ENCODE peak calls at places on chromosomes 13 and 19, in five cellular contexts. One of them, this sample, is unnamed.

GRCh38 chr19:7888145-7888825 is at the start of gene LRRC8E:
- DNase-seq in suprapubic skin: peak; percentile 69
- DNase-seq in HepG2: peak; percentile 59
- DNase-seq in breast epithelium: no peak
- DNase-seq in Panc1: no peak
- DNase-seq in this sample: no peak

GRCh38 chr19:17757125-17757524 is 5.8 kb downstream of the FCHO1 start:
- DNase-seq in suprapubic skin: no peak
- DNase-seq in breast epithelium: peak; percentile 45
- DNase-seq in HepG2: no peak
- DNase-seq in Panc1: no peak
- DNase-seq in this sample: no peak

GRCh38 chr13:73248711-73249580 is 190.1 kb downstream of the KLF5 start:
- DNase-seq in Panc1: no peak
- DNase-seq in breast epithelium: peak; percentile 74
- DNase-seq in HepG2: no peak
- DNase-seq in suprapubic skin: no peak
- DNase-seq in this sample: no peak

GRCh38 chr13:54241719-54242118 is 1213.1 kb downstream of the OLFM4 start:
- DNase-seq in breast epithelium: no peak
- DNase-seq in suprapubic skin: no peak
- DNase-seq in Panc1: no peak
- DNase-seq in HepG2: no peak
- DNase-seq in this sample: no peak

GRCh38 chr19:30046522-30046921 is 104.5 kb downstream of the URI1 start:
- DNase-seq in suprapubic skin: no peak
- DNase-seq in HepG2: no peak
- DNase-seq in breast epithelium: no peak
- DNase-seq in Panc1: peak; percentile 4
- DNase-seq in this sample: no peak

GRCh38 chr19:583198-583967 is 6.3 kb upstream of the HCN2 start:
- DNase-seq in Panc1: no peak
- DNase-seq in HepG2: no peak
- DNase-seq in breast epithelium: no peak
- DNase-seq in suprapubic skin: peak; percentile 59
- DNase-seq in this sample: no peak

GRCh38 chr19:45110811-45111210 is 17.8 kb downstream of the PPP1R37 start:
- DNase-seq in suprapubic skin: no peak
- DNase-seq in Panc1: no peak
- DNase-seq in breast epithelium: no peak
- DNase-seq in HepG2: no peak
- DNase-seq in this sample: no peak

GRCh38 chr13:112887151-112887550 is 81.9 kb upstream of the MCF2L start:
- DNase-seq in suprapubic skin: no peak
- DNase-seq in Panc1: no peak
- DNase-seq in breast epithelium: no peak
- DNase-seq in HepG2: no peak
- DNase-seq in this sample: no peak

GRCh38 chr13:67015976-67016600 is 214.0 kb downstream of the PCDH9 start:
- DNase-seq in HepG2: no peak
- DNase-seq in Panc1: no peak
- DNase-seq in breast epithelium: no peak
- DNase-seq in suprapubic skin: no peak
- DNase-seq in this sample: no peak

GRCh38 chr19:51441410-51442390 is 16.6 kb downstream of the SIGLEC8 start:
- DNase-seq in Panc1: no peak
- DNase-seq in suprapubic skin: no peak
- DNase-seq in HepG2: no peak
- DNase-seq in breast epithelium: no peak
- DNase-seq in this sample: no peak

GRCh38 chr19:41928754-41929535 is 696 bp upstream of the ERFL start:
- DNase-seq in breast epithelium: no peak
- DNase-seq in HepG2: no peak
- DNase-seq in suprapubic skin: no peak
- DNase-seq in Panc1: no peak
- DNase-seq in this sample: no peak

GRCh38 chr13:110663044-110663443 is 42.9 kb downstream of the CARS2 start:
- DNase-seq in breast epithelium: no peak
- DNase-seq in HepG2: no peak
- DNase-seq in suprapubic skin: no peak
- DNase-seq in Panc1: no peak
- DNase-seq in this sample: no peak

GRCh38 chr19:10173527-10173926 is 21.2 kb downstream of the DNMT1 start:
- DNase-seq in suprapubic skin: no peak
- DNase-seq in Panc1: no peak
- DNase-seq in HepG2: no peak
- DNase-seq in breast epithelium: no peak
- DNase-seq in this sample: no peak

GRCh38 chr19:35248310-35249145 is at the start of gene LSR:
- DNase-seq in Panc1: peak; percentile 43
- DNase-seq in breast epithelium: peak; percentile 85
- DNase-seq in suprapubic skin: no peak
- DNase-seq in HepG2: peak; percentile 89
- DNase-seq in this sample: no peak

GRCh38 chr13:23986619-23987018 is 89.3 kb upstream of the C1QTNF9B start:
- DNase-seq in breast epithelium: no peak
- DNase-seq in HepG2: no peak
- DNase-seq in suprapubic skin: no peak
- DNase-seq in Panc1: no peak
- DNase-seq in this sample: no peak

GRCh38 chr19:35143231-35143715 is at the start of gene FXYD7:
- DNase-seq in suprapubic skin: no peak
- DNase-seq in Panc1: no peak
- DNase-seq in HepG2: no peak
- DNase-seq in breast epithelium: no peak
- DNase-seq in this sample: no peak

GRCh38 chr19:55173717-55174409 is 6.2 kb downstream of the SYT5 start:
- DNase-seq in breast epithelium: no peak
- DNase-seq in HepG2: peak; percentile 39
- DNase-seq in Panc1: peak; percentile 54
- DNase-seq in suprapubic skin: no peak
- DNase-seq in this sample: no peak

GRCh38 chr19:14310055-14310454 is 71.2 kb upstream of the ADGRE5 start:
- DNase-seq in breast epithelium: no peak
- DNase-seq in suprapubic skin: no peak
- DNase-seq in HepG2: no peak
- DNase-seq in Panc1: no peak
- DNase-seq in this sample: no peak

GRCh38 chr13:69524459-69525155 is 583.0 kb upstream of the ATXN8OS start:
- DNase-seq in suprapubic skin: no peak
- DNase-seq in HepG2: no peak
- DNase-seq in Panc1: no peak
- DNase-seq in breast epithelium: no peak
- DNase-seq in this sample: no peak

GRCh38 chr19:6069268-6069771 is 41.0 kb downstream of the RFX2 start:
- DNase-seq in suprapubic skin: peak; percentile 40
- DNase-seq in Panc1: no peak
- DNase-seq in breast epithelium: no peak
- DNase-seq in HepG2: no peak
- DNase-seq in this sample: no peak

GRCh38 chr19:31289976-31290375 is 59.3 kb downstream of the TSHZ3 start:
- DNase-seq in HepG2: no peak
- DNase-seq in suprapubic skin: no peak
- DNase-seq in Panc1: no peak
- DNase-seq in breast epithelium: no peak
- DNase-seq in this sample: no peak

GRCh38 chr13:39815345-39816111 is 160.1 kb downstream of the COG6 start:
- DNase-seq in HepG2: no peak
- DNase-seq in breast epithelium: no peak
- DNase-seq in Panc1: no peak
- DNase-seq in suprapubic skin: no peak
- DNase-seq in this sample: no peak

GRCh38 chr13:112782433-112783010 is 92.7 kb downstream of the ATP11A start:
- DNase-seq in HepG2: no peak
- DNase-seq in breast epithelium: no peak
- DNase-seq in suprapubic skin: peak; percentile 27
- DNase-seq in Panc1: no peak
- DNase-seq in this sample: peak; percentile 61

GRCh38 chr19:51123381-51124186 is 1.1 kb upstream of the SIGLEC9 start:
- DNase-seq in breast epithelium: no peak
- DNase-seq in HepG2: no peak
- DNase-seq in suprapubic skin: no peak
- DNase-seq in Panc1: no peak
- DNase-seq in this sample: no peak

GRCh38 chr13:23289917-23290357 is 109.2 kb downstream of the SGCG start:
- DNase-seq in breast epithelium: no peak
- DNase-seq in HepG2: no peak
- DNase-seq in Panc1: no peak
- DNase-seq in suprapubic skin: no peak
- DNase-seq in this sample: no peak

GRCh38 chr19:8233370-8233769 is 24.2 kb downstream of the CERS4 start:
- DNase-seq in suprapubic skin: no peak
- DNase-seq in Panc1: no peak
- DNase-seq in breast epithelium: no peak
- DNase-seq in HepG2: no peak
- DNase-seq in this sample: no peak

GRCh38 chr19:45448887-45449299 is 18.9 kb upstream of the FOSB start:
- DNase-seq in suprapubic skin: no peak
- DNase-seq in HepG2: peak; percentile 60
- DNase-seq in breast epithelium: no peak
- DNase-seq in Panc1: no peak
- DNase-seq in this sample: no peak

GRCh38 chr13:36966404-36966803 is 32.7 kb downstream of the ALG5 start:
- DNase-seq in suprapubic skin: no peak
- DNase-seq in HepG2: no peak
- DNase-seq in Panc1: no peak
- DNase-seq in breast epithelium: no peak
- DNase-seq in this sample: no peak

GRCh38 chr19:55112781-55113569 is 4.5 kb downstream of the PPP1R12C start:
- DNase-seq in HepG2: no peak
- DNase-seq in Panc1: no peak
- DNase-seq in breast epithelium: no peak
- DNase-seq in suprapubic skin: no peak
- DNase-seq in this sample: no peak

GRCh38 chr13:91804724-91805123 is 406.3 kb downstream of the GPC5 start:
- DNase-seq in HepG2: no peak
- DNase-seq in Panc1: no peak
- DNase-seq in breast epithelium: no peak
- DNase-seq in suprapubic skin: no peak
- DNase-seq in this sample: no peak

GRCh38 chr19:37362733-37363132 is 8.2 kb upstream of the ZNF527 start:
- DNase-seq in Panc1: no peak
- DNase-seq in HepG2: peak; percentile 42
- DNase-seq in breast epithelium: no peak
- DNase-seq in suprapubic skin: no peak
- DNase-seq in this sample: no peak

GRCh38 chr19:56477429-56478338 is 539 bp upstream of the ZNF667 start:
- DNase-seq in suprapubic skin: peak; percentile 91
- DNase-seq in Panc1: no peak
- DNase-seq in HepG2: no peak
- DNase-seq in breast epithelium: peak; percentile 87
- DNase-seq in this sample: no peak

GRCh38 chr13:47892374-47892773 is 108.7 kb downstream of the SUCLA2 start:
- DNase-seq in breast epithelium: no peak
- DNase-seq in Panc1: no peak
- DNase-seq in suprapubic skin: no peak
- DNase-seq in HepG2: no peak
- DNase-seq in this sample: no peak

GRCh38 chr13:111371211-111371610 is 50.8 kb downstream of the TEX29 start:
- DNase-seq in HepG2: no peak
- DNase-seq in Panc1: no peak
- DNase-seq in suprapubic skin: no peak
- DNase-seq in breast epithelium: no peak
- DNase-seq in this sample: peak; percentile 29

GRCh38 chr13:77422724-77423123 is 95.8 kb upstream of the MYCBP2 start:
- DNase-seq in HepG2: no peak
- DNase-seq in breast epithelium: no peak
- DNase-seq in suprapubic skin: no peak
- DNase-seq in Panc1: no peak
- DNase-seq in this sample: no peak

GRCh38 chr13:77415253-77416127 is 88.6 kb upstream of the MYCBP2 start:
- DNase-seq in HepG2: no peak
- DNase-seq in suprapubic skin: no peak
- DNase-seq in Panc1: no peak
- DNase-seq in breast epithelium: no peak
- DNase-seq in this sample: no peak

GRCh38 chr13:77416666-77417212 is 89.8 kb upstream of the MYCBP2 start:
- DNase-seq in Panc1: no peak
- DNase-seq in breast epithelium: no peak
- DNase-seq in suprapubic skin: no peak
- DNase-seq in HepG2: no peak
- DNase-seq in this sample: no peak

GRCh38 chr13:77417897-77418296 is 91.0 kb upstream of the MYCBP2 start:
- DNase-seq in suprapubic skin: no peak
- DNase-seq in Panc1: no peak
- DNase-seq in HepG2: no peak
- DNase-seq in breast epithelium: no peak
- DNase-seq in this sample: no peak
- H3K4me3 ChIP-seq in suprapubic skin: no peak overlapping the region
- H3K4me3 ChIP-seq in Panc1: no peak overlapping the region
- H3K4me3 ChIP-seq in HepG2: no peak overlapping the region
- H3K4me3 ChIP-seq in breast epithelium: no peak overlapping the region
- H3K4me3 ChIP-seq in this sample: no peak overlapping the region

GRCh38 chr19:58554494-58555368 is at the start of gene CHMP2A:
- DNase-seq in suprapubic skin: peak; percentile 99
- DNase-seq in Panc1: peak; percentile 81
- DNase-seq in breast epithelium: peak; percentile 98
- DNase-seq in HepG2: peak; percentile 84
- DNase-seq in this sample: peak; percentile 97
- TF ChIP-seq POLR2AphosphoS5 in suprapubic skin: peak; percentile 28
- TF ChIP-seq POLR2AphosphoS5 in Panc1: peak; percentile 100
- TF ChIP-seq POLR2AphosphoS5 in breast epithelium: peak; percentile 95
- TF ChIP-seq POLR2AphosphoS5 in HepG2: peak; percentile 50
- TF ChIP-seq POLR2AphosphoS5 in this sample: peak; percentile 92

GRCh38 chr19:12272980-12273901 is 21.4 kb downstream of the ZNF44 start:
- DNase-seq in suprapubic skin: no peak
- DNase-seq in HepG2: no peak
- DNase-seq in breast epithelium: no peak
- DNase-seq in Panc1: no peak
- DNase-seq in this sample: no peak
- H3K4me3 ChIP-seq in suprapubic skin: no peak overlapping the region
- H3K4me3 ChIP-seq in HepG2: no peak overlapping the region
- H3K4me3 ChIP-seq in breast epithelium: no peak overlapping the region
- H3K4me3 ChIP-seq in Panc1: no peak overlapping the region
- H3K4me3 ChIP-seq in this sample: no peak overlapping the region

DNA sequence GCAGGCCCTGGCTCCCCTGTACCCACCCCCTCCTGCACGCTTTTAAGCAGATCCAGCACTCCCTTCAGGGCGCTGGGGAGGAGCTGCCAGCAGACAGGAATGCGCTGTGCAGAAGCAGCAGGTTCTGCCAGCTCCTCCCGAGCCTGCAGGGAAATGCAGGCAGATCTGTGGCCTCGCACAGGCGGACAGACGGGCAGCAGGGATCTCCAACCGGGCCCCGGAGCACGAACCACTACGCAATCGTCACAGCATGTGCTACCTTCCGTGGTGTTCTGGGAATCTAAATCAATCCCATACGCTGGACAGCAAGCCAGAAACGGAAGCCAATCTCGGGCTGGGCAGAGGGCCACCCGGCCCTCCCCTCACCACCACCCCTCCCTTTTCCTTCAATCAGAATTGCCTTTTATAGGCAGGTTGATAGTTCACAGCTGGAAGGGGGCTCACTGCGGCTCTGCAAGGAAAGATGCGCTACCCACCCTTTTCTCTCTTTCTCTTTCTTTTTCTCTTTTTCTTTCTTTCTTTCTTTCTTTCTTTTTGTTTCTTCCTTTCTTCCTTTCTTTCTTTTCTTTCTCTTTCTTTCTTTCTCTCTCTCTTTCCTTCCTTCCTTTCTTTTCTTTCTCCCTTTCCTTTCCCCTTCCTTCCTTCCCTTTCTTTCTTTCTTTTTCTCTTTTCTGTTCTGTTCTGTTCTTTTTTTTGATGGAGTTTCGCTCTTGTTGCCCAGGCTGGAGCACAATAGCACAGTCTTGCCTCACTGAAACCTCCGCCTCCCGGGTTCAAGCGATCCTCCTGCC is 99.9 kb downstream of the GNG7 start:
- DNase-seq in HepG2: no peak
- DNase-seq in breast epithelium: peak; percentile 94
- DNase-seq in Panc1: no peak
- DNase-seq in suprapubic skin: peak; percentile 92
- DNase-seq in this sample: peak; percentile 93
- TF ChIP-seq POLR2AphosphoS5 in HepG2: no peak
- TF ChIP-seq POLR2AphosphoS5 in breast epithelium: peak; percentile 86
- TF ChIP-seq POLR2AphosphoS5 in Panc1: no peak
- TF ChIP-seq POLR2AphosphoS5 in suprapubic skin: no peak
- TF ChIP-seq POLR2AphosphoS5 in this sample: peak; percentile 92